ENCODE peak calls at places on chromosomes 6 and 20, in six cellular contexts. U, K, Y, J, Z and Q are unnamed samples.

GRCh38 chr6:56865081-56865875 is 89.6 kb upstream of the BEND6 start:
- DNase-seq in U (no peak), K (no peak), Y (no peak), J (no peak), Z (no peak), Q (no peak)

GRCh38 chr6:158642097-158642601 is 2.4 kb downstream of the DYNLT1 start:
- DNase-seq in U (no peak), K (peak; percentile 34), Y (peak; percentile 78), J (no peak), Z (no peak), Q (no peak)

GRCh38 chr6:107547061-107547840 is 57.3 kb downstream of the SOBP start:
- DNase-seq in U (no peak), K (no peak), Y (no peak), J (no peak), Z (no peak), Q (no peak)

GRCh38 chr20:42708261-42708660 is 481.4 kb downstream of the PTPRT start:
- DNase-seq in U (no peak), K (no peak), Y (no peak), J (no peak), Z (no peak), Q (no peak)

GRCh38 chr6:152380351-152380767 is 256.8 kb downstream of the SYNE1 start:
- DNase-seq in U (no peak), K (no peak), Y (peak; percentile 18), J (no peak), Z (no peak), Q (peak; percentile 29)

GRCh38 chr6:25223421-25224052 is 55.6 kb upstream of the CARMIL1 start:
- DNase-seq in U (peak; percentile 72), K (no peak), Y (peak; percentile 37), J (peak; percentile 80), Z (peak; percentile 32), Q (no peak)

GRCh38 chr20:25991051-25991755 is 294.6 kb upstream of the ZNF337 start:
- DNase-seq in U (no peak), K (no peak), Y (no peak), J (no peak), Z (no peak), Q (no peak)

GRCh38 chr6:147192278-147192911 is 11.8 kb upstream of the STXBP5 start:
- DNase-seq in U (no peak), K (no peak), Y (no peak), J (no peak), Z (no peak), Q (no peak)

GRCh38 chr20:38208523-38208922 is 43.5 kb upstream of the TGM2 start:
- DNase-seq in U (no peak), K (no peak), Y (no peak), J (no peak), Z (no peak), Q (no peak)

GRCh38 chr6:72728706-72729343 is 107.0 kb downstream of the KCNQ5 start:
- DNase-seq in U (no peak), K (no peak), Y (no peak), J (no peak), Z (no peak), Q (no peak)

GRCh38 chr20:41040855-41041254 is 12.2 kb downstream of the TOP1 start:
- DNase-seq in U (no peak), K (no peak), Y (no peak), J (no peak), Z (no peak), Q (no peak)

GRCh38 chr20:36277546-36277945 is 28.6 kb upstream of the DLGAP4 start:
- DNase-seq in U (no peak), K (no peak), Y (no peak), J (no peak), Z (no peak), Q (no peak)

GRCh38 chr6:165676435-165677068 is 13.5 kb upstream of the PDE10A start:
- DNase-seq in U (no peak), K (no peak), Y (no peak), J (peak; percentile 81), Z (no peak), Q (no peak)

GRCh38 chr6:160679402-160679769 is 15.3 kb upstream of the LPA start:
- DNase-seq in U (no peak), K (no peak), Y (no peak), J (no peak), Z (no peak), Q (no peak)

GRCh38 chr6:50361641-50362331 is 312.1 kb upstream of the DEFB112 start:
- DNase-seq in U (no peak), K (no peak), Y (no peak), J (no peak), Z (no peak), Q (no peak)